ENCODE peak calls at places on chromosomes 6 and 20, in six cellular contexts. Z, V, N, W, G and A are unnamed samples.

GRCh38 chr6:7846971-7847818 is 63.4 kb downstream of the TXNDC5 start:
- DNase-seq in Z (no peak), V (no peak), N (no peak), W (no peak), G (no peak), A (no peak)

GRCh38 chr20:46827718-46828458 is 66.8 kb upstream of the EYA2 start:
- DNase-seq in Z (no peak), V (no peak), N (no peak), W (no peak), G (no peak), A (no peak)

GRCh38 chr6:95228636-95229035 is 348.7 kb upstream of the MANEA start:
- DNase-seq in Z (no peak), V (no peak), N (no peak), W (no peak), G (no peak), A (no peak)

GRCh38 chr20:62721511-62722197 is 13.0 kb downstream of the NTSR1 start:
- DNase-seq in Z (no peak), V (no peak), N (no peak), W (no peak), G (no peak), A (no peak)

GRCh38 chr6:159416891-159417540 is 247.8 kb downstream of the FNDC1 start:
- DNase-seq in Z (no peak), V (no peak), N (no peak), W (no peak), G (no peak), A (no peak)

GRCh38 chr6:122789078-122789861 is at the start of gene SMPDL3A:
- DNase-seq in Z (peak; percentile 55), V (peak; percentile 33), N (peak; percentile 76), W (peak; percentile 44), G (no peak), A (peak; percentile 29)

GRCh38 chr6:20939161-20939775 is 405.0 kb downstream of the CDKAL1 start:
- DNase-seq in Z (no peak), V (no peak), N (no peak), W (no peak), G (no peak), A (no peak)

GRCh38 chr6:84414531-84414930 is 187.1 kb upstream of the CEP162 start:
- DNase-seq in Z (no peak), V (no peak), N (no peak), W (no peak), G (no peak), A (no peak)

GRCh38 chr20:50708845-50709555 is 17.7 kb upstream of the RIPOR3 start:
- DNase-seq in Z (no peak), V (no peak), N (no peak), W (no peak), G (no peak), A (no peak)

GRCh38 chr6:133817460-133818047 is 71.4 kb upstream of the TCF21 start:
- DNase-seq in Z (peak; percentile 67), V (peak; percentile 9), N (peak; percentile 34), W (peak; percentile 61), G (no peak), A (peak; percentile 2)

GRCh38 chr6:96826865-96827264 is 10.4 kb downstream of the GPR63 start:
- DNase-seq in Z (no peak), V (no peak), N (no peak), W (no peak), G (no peak), A (no peak)

GRCh38 chr6:42569102-42570028 is 5.5 kb downstream of the UBR2 start:
- DNase-seq in Z (peak; percentile 19), V (no peak), N (no peak), W (no peak), G (no peak), A (no peak)

GRCh38 chr6:131173680-131174079 is 38.4 kb downstream of the AKAP7 start:
- DNase-seq in Z (no peak), V (no peak), N (peak; percentile 58), W (no peak), G (no peak), A (no peak)

GRCh38 chr20:20368414-20369352 is 779 bp downstream of the INSM1 start:
- DNase-seq in Z (no peak), V (peak; percentile 44), N (no peak), W (no peak), G (no peak), A (no peak)

GRCh38 chr20:32626859-32627636 is 41.9 kb upstream of the NOL4L start:
- DNase-seq in Z (no peak), V (no peak), N (no peak), W (no peak), G (no peak), A (no peak)

GRCh38 chr20:43667341-43668132 is 623 bp downstream of the MYBL2 start:
- DNase-seq in Z (peak; percentile 78), V (peak; percentile 35), N (no peak), W (no peak), G (no peak), A (peak; percentile 36)

GRCh38 chr6:121944361-121944760 is 455.1 kb upstream of the HSF2 start:
- DNase-seq in Z (no peak), V (no peak), N (no peak), W (no peak), G (no peak), A (no peak)

GRCh38 chr6:157209865-157210530 is 113.3 kb downstream of the TMEM242 start:
- DNase-seq in Z (no peak), V (no peak), N (no peak), W (no peak), G (no peak), A (no peak)
- TF ChIP-seq POLR2AphosphoS5 in Z (no peak), V (no peak), N (no peak), W (no peak), G (no peak), A (no peak)

DNA sequence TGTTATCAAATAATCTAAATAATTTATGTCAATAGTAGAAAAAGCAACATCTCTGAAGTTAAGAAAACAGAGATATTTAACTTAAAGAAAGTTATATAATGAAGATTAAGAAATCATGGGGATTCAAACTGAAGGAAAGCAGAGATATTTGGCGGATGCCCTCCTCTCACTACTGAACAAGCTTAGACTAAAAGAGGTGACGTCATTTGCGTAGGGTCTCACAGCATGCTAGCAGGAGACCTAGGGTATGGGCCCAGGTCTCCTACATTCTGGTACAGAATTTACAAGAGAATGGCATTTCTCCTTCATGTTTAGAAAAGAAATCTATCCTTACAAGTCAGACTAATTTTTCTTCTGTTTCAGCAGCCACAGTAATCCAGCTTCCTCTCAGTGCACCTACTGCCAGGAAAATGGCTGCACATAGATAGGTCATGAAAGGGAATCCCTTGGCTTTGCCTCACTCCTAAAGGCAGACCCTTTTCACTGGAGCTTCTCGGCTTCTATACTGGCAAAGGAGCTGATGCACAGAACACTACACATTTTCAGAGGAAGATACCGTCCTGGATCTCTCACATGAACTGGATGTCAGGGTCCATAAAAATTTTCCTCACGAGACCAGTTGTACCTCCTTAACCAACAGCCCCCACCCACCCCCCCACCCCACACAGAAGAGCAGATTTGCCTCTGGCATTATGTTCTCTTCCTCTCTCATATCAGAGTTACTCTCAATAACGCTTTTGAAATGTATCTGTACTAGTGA is 41.8 kb upstream of the DST start:
- DNase-seq in Z (no peak), V (no peak), N (peak; percentile 29), W (no peak), G (no peak), A (no peak)
- TF ChIP-seq TAF1 in Z (no peak), V (no peak), N (no peak), W (no peak), G (no peak), A (no peak)

GRCh38 chr20:45306431-45306982 is at the start of gene RBPJL:
- DNase-seq in Z (peak; percentile 82), V (no peak), N (no peak), W (no peak), G (no peak), A (peak; percentile 51)
- TF ChIP-seq POLR2A in Z (no peak), V (no peak), N (no peak), W (no peak), G (no peak), A (no peak)

DNA sequence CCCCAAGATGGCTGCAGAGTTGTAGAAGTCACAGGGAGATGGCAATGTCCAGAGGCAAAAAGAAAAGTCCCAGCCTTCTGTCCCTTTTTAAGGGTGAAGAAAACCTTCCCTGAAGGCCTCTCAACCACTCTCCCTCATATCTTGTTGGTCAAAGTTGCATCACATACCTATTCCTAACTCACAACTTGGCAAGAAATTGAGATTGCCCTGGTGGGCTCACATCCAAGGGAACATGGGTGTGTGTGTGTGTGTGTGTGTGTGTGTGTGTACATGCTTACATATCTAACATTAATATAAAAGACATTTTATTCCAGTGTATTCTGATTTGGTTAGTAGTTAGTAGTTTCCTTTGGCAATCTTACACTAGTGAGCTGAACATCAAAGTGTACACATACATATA is 144.3 kb upstream of the SALL4 start:
- DNase-seq in Z (no peak), V (no peak), N (no peak), W (no peak), G (no peak), A (no peak)
- TF ChIP-seq POLR2AphosphoS5 in Z (no peak), V (no peak), N (no peak), W (no peak), G (no peak), A (no peak)

DNA sequence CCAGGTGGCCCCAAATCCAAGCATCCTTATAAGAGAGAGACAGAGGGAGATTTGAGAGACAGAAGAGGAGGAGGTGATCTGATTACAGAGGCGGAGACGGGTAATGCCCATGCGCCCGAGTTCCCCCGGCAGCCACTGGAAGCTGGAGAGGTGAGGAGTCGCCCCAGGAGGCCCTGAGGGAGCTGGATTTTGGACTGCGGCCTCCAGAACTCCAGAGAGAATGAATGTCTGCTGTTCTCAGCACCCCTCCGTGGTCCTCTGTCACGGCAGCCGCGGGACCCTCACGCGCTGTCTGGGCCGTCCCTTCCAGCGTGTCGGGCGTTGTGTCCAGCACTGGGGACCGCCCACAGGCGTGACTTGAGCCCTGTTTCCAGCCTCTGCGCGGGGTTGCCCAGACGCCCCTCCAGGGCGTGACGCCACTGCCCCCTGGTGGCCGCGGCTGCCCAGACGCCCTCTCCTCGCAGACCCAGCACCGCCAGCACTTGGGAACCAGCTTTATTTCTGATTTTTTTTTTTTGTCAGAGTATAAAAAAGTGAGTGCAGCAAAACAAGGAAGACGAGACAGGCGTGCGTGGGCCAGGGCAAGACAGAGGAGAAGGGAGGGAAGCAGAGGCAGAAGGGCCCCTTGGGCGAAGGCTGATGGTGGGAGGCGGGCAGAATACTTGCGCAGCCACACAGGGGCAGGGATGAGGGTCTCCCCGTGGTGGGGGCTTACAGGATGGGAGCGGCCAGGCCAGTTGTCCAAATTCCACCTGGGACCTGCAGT is 4.1 kb upstream of the ZNF512B start:
- DNase-seq in Z (peak; percentile 82), V (peak; percentile 86), N (peak; percentile 86), W (no peak), G (no peak), A (peak; percentile 93)
- TF ChIP-seq TAF1 in Z (no peak), V (no peak), N (peak; percentile 55), W (no peak), G (no peak), A (no peak)

GRCh38 chr6:146543211-146543939 is at the start of gene RAB32:
- DNase-seq in Z (peak; percentile 88), V (peak; percentile 32), N (peak; percentile 89), W (peak; percentile 73), G (no peak), A (peak; percentile 12)
- TF ChIP-seq POLR2A in Z (peak; percentile 53), V (no peak), N (no peak), W (no peak), G (no peak), A (no peak)